ENCODE peak calls at places on chromosome 19, in four cellular contexts. F is mammary epithelial cell, C is EL, O is T-helper 9 cell. A is an unnamed sample.

GRCh38 chr19:3573162-3573857 is 566 bp downstream of the HMG20B start:
- DNase-seq in F (no peak), C (no peak), O (no peak), A (no peak)

GRCh38 chr19:38975214-38975860 is at the start of gene FBXO17:
- DNase-seq in F (peak), O (no peak), C (peak), A (no peak)

GRCh38 chr19:12997967-12998940 is 3.0 kb downstream of the NFIX start:
- DNase-seq in F (no peak), C (no peak), O (no peak), A (no peak)

GRCh38 chr19:33280351-33280921 is 21.9 kb downstream of the CEBPA start:
- DNase-seq in F (no peak), O (no peak), C (no peak), A (no peak)

GRCh38 chr19:13640611-13641010 is 123.7 kb upstream of the MRI1 start:
- DNase-seq in O (no peak), F (no peak), C (no peak), A (no peak)

GRCh38 chr19:8487137-8487851 is 15.1 kb downstream of the PRAM1 start:
- DNase-seq in C (no peak), F (no peak), O (peak), A (peak)

GRCh38 chr19:5644051-5644450 is 21.2 kb downstream of the SAFB start:
- DNase-seq in O (no peak), F (no peak), C (no peak), A (no peak)

GRCh38 chr19:11581740-11582139 is 4.3 kb upstream of the ACP5 start:
- DNase-seq in O (no peak), C (no peak), F (no peak), A (no peak)

GRCh38 chr19:42091300-42092266 is 15.6 kb downstream of the ZNF574 start:
- DNase-seq in O (no peak), F (peak), C (peak), A (no peak)

GRCh38 chr19:34662919-34663318 is 14.0 kb downstream of the SCGB2B2 start:
- DNase-seq in C (peak), O (peak), F (peak), A (peak)

GRCh38 chr19:7254590-7254989 is 39.6 kb downstream of the INSR start:
- DNase-seq in O (no peak), F (no peak), C (no peak), A (no peak)

GRCh38 chr19:56905616-56906015 is 65.1 kb upstream of the PEG3 start:
- DNase-seq in F (no peak), C (no peak), O (no peak), A (no peak)

GRCh38 chr19:29680447-29680846 is 15.2 kb downstream of the PLEKHF1 start:
- DNase-seq in O (peak), F (no peak), C (no peak), A (peak)

GRCh38 chr19:45767410-45767880 is 1.6 kb downstream of the SIX5 start:
- DNase-seq in F (peak), O (no peak), C (peak), A (no peak)

GRCh38 chr19:1026189-1027019 is at the start of gene CNN2:
- DNase-seq in F (peak), O (peak), C (peak), A (peak)

GRCh38 chr19:45591004-45591637 is 6.5 kb upstream of the OPA3 start:
- DNase-seq in O (no peak), C (no peak), F (peak), A (no peak)

GRCh38 chr19:28633223-28634030 is 579.5 kb downstream of the UQCRFS1 start:
- DNase-seq in F (peak), O (no peak), C (peak), A (no peak)

GRCh38 chr19:40358773-40359172 is 10.3 kb downstream of the PLD3 start:
- DNase-seq in C (no peak), F (no peak), O (no peak), A (no peak)

GRCh38 chr19:42185281-42185680 is 32.2 kb downstream of the DEDD2 start:
- DNase-seq in C (peak), F (no peak), O (no peak), A (peak)

GRCh38 chr19:19599190-19599535 is 19.3 kb downstream of the PBX4 start:
- DNase-seq in F (no peak), O (no peak), C (no peak), A (no peak)

GRCh38 chr19:4090351-4091220 is 23.9 kb upstream of the ZBTB7A start:
- DNase-seq in C (no peak), F (no peak), O (no peak), A (no peak)

GRCh38 chr19:6073858-6074708 is 36.2 kb downstream of the RFX2 start:
- DNase-seq in F (no peak), C (no peak), O (no peak), A (no peak)

GRCh38 chr19:33397536-33398360 is 24.2 kb downstream of the CEBPG start:
- DNase-seq in O (no peak), C (no peak), F (no peak), A (no peak)

GRCh38 chr19:49428547-49429451 is 3.6 kb downstream of the GFY start:
- DNase-seq in C (no peak), O (no peak), F (no peak), A (no peak)

GRCh38 chr19:40433391-40434216 is 7.8 kb upstream of the SERTAD1 start:
- DNase-seq in O (peak), F (peak), C (peak), A (peak)

GRCh38 chr19:1383014-1383310 is 745 bp upstream of the NDUFS7 start:
- DNase-seq in F (no peak), C (no peak), O (no peak), A (no peak)

GRCh38 chr19:947707-948533 is 22.1 kb downstream of the ARID3A start:
- DNase-seq in C (no peak), F (no peak), O (no peak), A (no peak)

GRCh38 chr19:42294471-42295137 is 7.3 kb upstream of the PRR19 start:
- DNase-seq in C (no peak), O (no peak), F (no peak), A (no peak)

GRCh38 chr19:45528744-45529453 is 21.6 kb downstream of the VASP start:
- DNase-seq in O (no peak), F (no peak), C (no peak), A (no peak)

GRCh38 chr19:39499082-39499642 is 415 bp downstream of the DLL3 start:
- DNase-seq in O (no peak), C (no peak), F (peak), A (no peak)

A was measured in activated effector memory CD4-positive, alpha-beta T cell treated with Interleukin-2 at 50 U/mL for 16 hours.